ENCODE peak calls at places on chromosome 6, in eight cellular contexts. One of them, this sample, is unnamed.
A peak's percentile ranks its signal among the peaks of the same experiment; 100 is the strongest.

GRCh38 chr6:22880686-22881433 is 311.5 kb downstream of the HDGFL1 start:
- DNase-seq in effector CD4-positive, alpha-beta T cell: no peak
- DNase-seq in HCT116: no peak
- DNase-seq in astrocyte: peak; percentile 99
- DNase-seq in GF-D8: no peak
- DNase-seq in NCI-H1092 treated with DMSO at 0.1 percent for 48 hours: no peak
- DNase-seq in H4: peak; percentile 95
- DNase-seq in stimulated activated CD4-positive, alpha-beta T cell treated with anti-CD3 and anti-CD28 coated beads, Interleukin-1b, Interleukin-23, amount 100 ng/mL, for 1 hour: no peak
- DNase-seq in this sample: peak; percentile 77

GRCh38 chr6:14001329-14002012 is 76.7 kb downstream of the RNF182 start:
- DNase-seq in effector CD4-positive, alpha-beta T cell: no peak
- DNase-seq in HCT116: peak; percentile 95
- DNase-seq in astrocyte: peak; percentile 100
- DNase-seq in GF-D8: no peak
- DNase-seq in NCI-H1092 treated with DMSO at 0.1 percent for 48 hours: no peak
- DNase-seq in H4: peak; percentile 83
- DNase-seq in stimulated activated CD4-positive, alpha-beta T cell treated with anti-CD3 and anti-CD28 coated beads, Interleukin-1b, Interleukin-23, amount 100 ng/mL, for 1 hour: no peak
- DNase-seq in this sample: no peak

GRCh38 chr6:28941681-28942448 is 18.1 kb upstream of the TRIM27 start:
- DNase-seq in effector CD4-positive, alpha-beta T cell: no peak
- DNase-seq in HCT116: no peak
- DNase-seq in astrocyte: no peak
- DNase-seq in GF-D8: no peak
- DNase-seq in NCI-H1092 treated with DMSO at 0.1 percent for 48 hours: no peak
- DNase-seq in H4: no peak
- DNase-seq in stimulated activated CD4-positive, alpha-beta T cell treated with anti-CD3 and anti-CD28 coated beads, Interleukin-1b, Interleukin-23, amount 100 ng/mL, for 1 hour: no peak
- DNase-seq in this sample: no peak

GRCh38 chr6:35357671-35358070 is 15.3 kb downstream of the PPARD start:
- DNase-seq in effector CD4-positive, alpha-beta T cell: no peak
- DNase-seq in HCT116: no peak
- DNase-seq in astrocyte: no peak
- DNase-seq in GF-D8: no peak
- DNase-seq in NCI-H1092 treated with DMSO at 0.1 percent for 48 hours: no peak
- DNase-seq in H4: no peak
- DNase-seq in stimulated activated CD4-positive, alpha-beta T cell treated with anti-CD3 and anti-CD28 coated beads, Interleukin-1b, Interleukin-23, amount 100 ng/mL, for 1 hour: no peak
- DNase-seq in this sample: no peak

GRCh38 chr6:143397229-143398222 is 53.0 kb downstream of the ADAT2 start:
- DNase-seq in effector CD4-positive, alpha-beta T cell: peak; percentile 17
- DNase-seq in HCT116: peak; percentile 42
- DNase-seq in astrocyte: peak; percentile 98
- DNase-seq in GF-D8: no peak
- DNase-seq in NCI-H1092 treated with DMSO at 0.1 percent for 48 hours: no peak
- DNase-seq in H4: peak; percentile 80
- DNase-seq in stimulated activated CD4-positive, alpha-beta T cell treated with anti-CD3 and anti-CD28 coated beads, Interleukin-1b, Interleukin-23, amount 100 ng/mL, for 1 hour: no peak
- DNase-seq in this sample: peak; percentile 56

GRCh38 chr6:133504761-133505160 is 263.6 kb downstream of the EYA4 start:
- DNase-seq in effector CD4-positive, alpha-beta T cell: no peak
- DNase-seq in HCT116: no peak
- DNase-seq in astrocyte: peak; percentile 25
- DNase-seq in GF-D8: no peak
- DNase-seq in NCI-H1092 treated with DMSO at 0.1 percent for 48 hours: peak; percentile 17
- DNase-seq in H4: no peak
- DNase-seq in stimulated activated CD4-positive, alpha-beta T cell treated with anti-CD3 and anti-CD28 coated beads, Interleukin-1b, Interleukin-23, amount 100 ng/mL, for 1 hour: no peak
- DNase-seq in this sample: no peak

GRCh38 chr6:138088307-138088744 is 18.9 kb downstream of the PERP start:
- DNase-seq in effector CD4-positive, alpha-beta T cell: no peak
- DNase-seq in HCT116: peak; percentile 83
- DNase-seq in astrocyte: peak; percentile 89
- DNase-seq in GF-D8: no peak
- DNase-seq in NCI-H1092 treated with DMSO at 0.1 percent for 48 hours: no peak
- DNase-seq in H4: peak; percentile 61
- DNase-seq in stimulated activated CD4-positive, alpha-beta T cell treated with anti-CD3 and anti-CD28 coated beads, Interleukin-1b, Interleukin-23, amount 100 ng/mL, for 1 hour: no peak
- DNase-seq in this sample: no peak

GRCh38 chr6:7129360-7129759 is 21.6 kb downstream of the RREB1 start:
- DNase-seq in effector CD4-positive, alpha-beta T cell: no peak
- DNase-seq in HCT116: no peak
- DNase-seq in astrocyte: no peak
- DNase-seq in GF-D8: no peak
- DNase-seq in NCI-H1092 treated with DMSO at 0.1 percent for 48 hours: no peak
- DNase-seq in H4: no peak
- DNase-seq in stimulated activated CD4-positive, alpha-beta T cell treated with anti-CD3 and anti-CD28 coated beads, Interleukin-1b, Interleukin-23, amount 100 ng/mL, for 1 hour: no peak
- DNase-seq in this sample: no peak

GRCh38 chr6:38604700-38605099 is 35.0 kb downstream of the BTBD9 start:
- DNase-seq in effector CD4-positive, alpha-beta T cell: no peak
- DNase-seq in HCT116: no peak
- DNase-seq in astrocyte: peak; percentile 35
- DNase-seq in GF-D8: no peak
- DNase-seq in NCI-H1092 treated with DMSO at 0.1 percent for 48 hours: no peak
- DNase-seq in H4: no peak
- DNase-seq in stimulated activated CD4-positive, alpha-beta T cell treated with anti-CD3 and anti-CD28 coated beads, Interleukin-1b, Interleukin-23, amount 100 ng/mL, for 1 hour: no peak
- DNase-seq in this sample: peak; percentile 9

GRCh38 chr6:30834643-30835042 is 49.7 kb upstream of the DDR1 start:
- DNase-seq in effector CD4-positive, alpha-beta T cell: no peak
- DNase-seq in HCT116: no peak
- DNase-seq in astrocyte: no peak
- DNase-seq in GF-D8: peak; percentile 32
- DNase-seq in NCI-H1092 treated with DMSO at 0.1 percent for 48 hours: no peak
- DNase-seq in H4: no peak
- DNase-seq in stimulated activated CD4-positive, alpha-beta T cell treated with anti-CD3 and anti-CD28 coated beads, Interleukin-1b, Interleukin-23, amount 100 ng/mL, for 1 hour: no peak
- DNase-seq in this sample: no peak

GRCh38 chr6:41707565-41708200 is 27.7 kb downstream of the TFEB start:
- DNase-seq in effector CD4-positive, alpha-beta T cell: peak; percentile 10
- DNase-seq in HCT116: no peak
- DNase-seq in astrocyte: no peak
- DNase-seq in GF-D8: peak; percentile 38
- DNase-seq in NCI-H1092 treated with DMSO at 0.1 percent for 48 hours: no peak
- DNase-seq in H4: no peak
- DNase-seq in stimulated activated CD4-positive, alpha-beta T cell treated with anti-CD3 and anti-CD28 coated beads, Interleukin-1b, Interleukin-23, amount 100 ng/mL, for 1 hour: no peak
- DNase-seq in this sample: no peak

GRCh38 chr6:116556065-116556464 is 2.5 kb downstream of the CALHM4 start:
- DNase-seq in effector CD4-positive, alpha-beta T cell: no peak
- DNase-seq in HCT116: no peak
- DNase-seq in astrocyte: peak; percentile 87
- DNase-seq in GF-D8: no peak
- DNase-seq in NCI-H1092 treated with DMSO at 0.1 percent for 48 hours: no peak
- DNase-seq in H4: no peak
- DNase-seq in stimulated activated CD4-positive, alpha-beta T cell treated with anti-CD3 and anti-CD28 coated beads, Interleukin-1b, Interleukin-23, amount 100 ng/mL, for 1 hour: no peak
- DNase-seq in this sample: no peak

GRCh38 chr6:125994659-125995488 is 8.5 kb downstream of the TRMT11 start:
- DNase-seq in effector CD4-positive, alpha-beta T cell: no peak
- DNase-seq in HCT116: no peak
- DNase-seq in astrocyte: no peak
- DNase-seq in GF-D8: no peak
- DNase-seq in NCI-H1092 treated with DMSO at 0.1 percent for 48 hours: no peak
- DNase-seq in H4: no peak
- DNase-seq in stimulated activated CD4-positive, alpha-beta T cell treated with anti-CD3 and anti-CD28 coated beads, Interleukin-1b, Interleukin-23, amount 100 ng/mL, for 1 hour: no peak
- DNase-seq in this sample: no peak

GRCh38 chr6:45677381-45677992 is 299.8 kb upstream of the SUPT3H start:
- DNase-seq in effector CD4-positive, alpha-beta T cell: no peak
- DNase-seq in HCT116: no peak
- DNase-seq in astrocyte: peak; percentile 64
- DNase-seq in GF-D8: peak; percentile 70
- DNase-seq in NCI-H1092 treated with DMSO at 0.1 percent for 48 hours: no peak
- DNase-seq in H4: peak; percentile 48
- DNase-seq in stimulated activated CD4-positive, alpha-beta T cell treated with anti-CD3 and anti-CD28 coated beads, Interleukin-1b, Interleukin-23, amount 100 ng/mL, for 1 hour: no peak
- DNase-seq in this sample: peak; percentile 76

GRCh38 chr6:44057931-44058616 is 69.2 kb downstream of the MRPL14 start:
- DNase-seq in effector CD4-positive, alpha-beta T cell: no peak
- DNase-seq in HCT116: no peak
- DNase-seq in astrocyte: peak; percentile 69
- DNase-seq in GF-D8: no peak
- DNase-seq in NCI-H1092 treated with DMSO at 0.1 percent for 48 hours: no peak
- DNase-seq in H4: peak; percentile 60
- DNase-seq in stimulated activated CD4-positive, alpha-beta T cell treated with anti-CD3 and anti-CD28 coated beads, Interleukin-1b, Interleukin-23, amount 100 ng/mL, for 1 hour: no peak
- DNase-seq in this sample: no peak

GRCh38 chr6:85429346-85429745 is 20.5 kb upstream of the NT5E start:
- DNase-seq in effector CD4-positive, alpha-beta T cell: no peak
- DNase-seq in HCT116: no peak
- DNase-seq in astrocyte: no peak
- DNase-seq in GF-D8: no peak
- DNase-seq in NCI-H1092 treated with DMSO at 0.1 percent for 48 hours: no peak
- DNase-seq in H4: no peak
- DNase-seq in stimulated activated CD4-positive, alpha-beta T cell treated with anti-CD3 and anti-CD28 coated beads, Interleukin-1b, Interleukin-23, amount 100 ng/mL, for 1 hour: no peak
- DNase-seq in this sample: no peak

GRCh38 chr6:125363360-125364121 is 61.8 kb upstream of the HDDC2 start:
- DNase-seq in effector CD4-positive, alpha-beta T cell: no peak
- DNase-seq in HCT116: no peak
- DNase-seq in astrocyte: peak; percentile 47
- DNase-seq in GF-D8: no peak
- DNase-seq in NCI-H1092 treated with DMSO at 0.1 percent for 48 hours: peak; percentile 69
- DNase-seq in H4: no peak
- DNase-seq in stimulated activated CD4-positive, alpha-beta T cell treated with anti-CD3 and anti-CD28 coated beads, Interleukin-1b, Interleukin-23, amount 100 ng/mL, for 1 hour: no peak
- DNase-seq in this sample: peak; percentile 68

GRCh38 chr6:34090935-34091334 is 55.0 kb downstream of the GRM4 start:
- DNase-seq in effector CD4-positive, alpha-beta T cell: no peak
- DNase-seq in HCT116: no peak
- DNase-seq in astrocyte: no peak
- DNase-seq in GF-D8: no peak
- DNase-seq in NCI-H1092 treated with DMSO at 0.1 percent for 48 hours: no peak
- DNase-seq in H4: no peak
- DNase-seq in stimulated activated CD4-positive, alpha-beta T cell treated with anti-CD3 and anti-CD28 coated beads, Interleukin-1b, Interleukin-23, amount 100 ng/mL, for 1 hour: no peak
- DNase-seq in this sample: no peak

GRCh38 chr6:148747145-148747492 is 289 bp downstream of the UST start:
- DNase-seq in effector CD4-positive, alpha-beta T cell: peak; percentile 13
- DNase-seq in HCT116: no peak
- DNase-seq in astrocyte: peak; percentile 19
- DNase-seq in GF-D8: no peak
- DNase-seq in NCI-H1092 treated with DMSO at 0.1 percent for 48 hours: peak; percentile 33
- DNase-seq in H4: no peak
- DNase-seq in stimulated activated CD4-positive, alpha-beta T cell treated with anti-CD3 and anti-CD28 coated beads, Interleukin-1b, Interleukin-23, amount 100 ng/mL, for 1 hour: no peak
- DNase-seq in this sample: no peak

GRCh38 chr6:63573140-63573898 is 1.0 kb downstream of the LOC128125822 start:
- DNase-seq in effector CD4-positive, alpha-beta T cell: peak; percentile 52
- DNase-seq in HCT116: peak; percentile 74
- DNase-seq in astrocyte: peak; percentile 64
- DNase-seq in GF-D8: no peak
- DNase-seq in NCI-H1092 treated with DMSO at 0.1 percent for 48 hours: peak; percentile 17
- DNase-seq in H4: peak; percentile 58
- DNase-seq in stimulated activated CD4-positive, alpha-beta T cell treated with anti-CD3 and anti-CD28 coated beads, Interleukin-1b, Interleukin-23, amount 100 ng/mL, for 1 hour: peak; percentile 7
- DNase-seq in this sample: peak; percentile 69

GRCh38 chr6:52307900-52308372 is 23.4 kb upstream of the MCM3 start:
- DNase-seq in effector CD4-positive, alpha-beta T cell: no peak
- DNase-seq in HCT116: no peak
- DNase-seq in astrocyte: no peak
- DNase-seq in GF-D8: no peak
- DNase-seq in NCI-H1092 treated with DMSO at 0.1 percent for 48 hours: no peak
- DNase-seq in H4: no peak
- DNase-seq in stimulated activated CD4-positive, alpha-beta T cell treated with anti-CD3 and anti-CD28 coated beads, Interleukin-1b, Interleukin-23, amount 100 ng/mL, for 1 hour: no peak
- DNase-seq in this sample: no peak

GRCh38 chr6:122568865-122569264 is 41.3 kb upstream of the PKIB start:
- DNase-seq in effector CD4-positive, alpha-beta T cell: no peak
- DNase-seq in HCT116: no peak
- DNase-seq in astrocyte: no peak
- DNase-seq in GF-D8: no peak
- DNase-seq in NCI-H1092 treated with DMSO at 0.1 percent for 48 hours: no peak
- DNase-seq in H4: no peak
- DNase-seq in stimulated activated CD4-positive, alpha-beta T cell treated with anti-CD3 and anti-CD28 coated beads, Interleukin-1b, Interleukin-23, amount 100 ng/mL, for 1 hour: no peak
- DNase-seq in this sample: no peak

GRCh38 chr6:161835426-161836029 is 561.7 kb upstream of the AGPAT4 start:
- DNase-seq in effector CD4-positive, alpha-beta T cell: no peak
- DNase-seq in HCT116: no peak
- DNase-seq in astrocyte: no peak
- DNase-seq in GF-D8: no peak
- DNase-seq in NCI-H1092 treated with DMSO at 0.1 percent for 48 hours: peak; percentile 52
- DNase-seq in H4: no peak
- DNase-seq in stimulated activated CD4-positive, alpha-beta T cell treated with anti-CD3 and anti-CD28 coated beads, Interleukin-1b, Interleukin-23, amount 100 ng/mL, for 1 hour: no peak
- DNase-seq in this sample: peak; percentile 33

GRCh38 chr6:47165918-47166317 is 123.8 kb upstream of the ADGRF1 start:
- DNase-seq in effector CD4-positive, alpha-beta T cell: no peak
- DNase-seq in HCT116: no peak
- DNase-seq in astrocyte: no peak
- DNase-seq in GF-D8: no peak
- DNase-seq in NCI-H1092 treated with DMSO at 0.1 percent for 48 hours: no peak
- DNase-seq in H4: no peak
- DNase-seq in stimulated activated CD4-positive, alpha-beta T cell treated with anti-CD3 and anti-CD28 coated beads, Interleukin-1b, Interleukin-23, amount 100 ng/mL, for 1 hour: no peak
- DNase-seq in this sample: no peak

GRCh38 chr6:72974276-72974675 is 251.0 kb downstream of the KHDC1L start:
- DNase-seq in effector CD4-positive, alpha-beta T cell: no peak
- DNase-seq in HCT116: no peak
- DNase-seq in astrocyte: no peak
- DNase-seq in GF-D8: no peak
- DNase-seq in NCI-H1092 treated with DMSO at 0.1 percent for 48 hours: peak; percentile 80
- DNase-seq in H4: no peak
- DNase-seq in stimulated activated CD4-positive, alpha-beta T cell treated with anti-CD3 and anti-CD28 coated beads, Interleukin-1b, Interleukin-23, amount 100 ng/mL, for 1 hour: no peak
- DNase-seq in this sample: no peak

GRCh38 chr6:161374971-161375873 is 101.4 kb upstream of the AGPAT4 start:
- DNase-seq in effector CD4-positive, alpha-beta T cell: no peak
- DNase-seq in HCT116: no peak
- DNase-seq in astrocyte: peak; percentile 52
- DNase-seq in GF-D8: no peak
- DNase-seq in NCI-H1092 treated with DMSO at 0.1 percent for 48 hours: peak; percentile 54
- DNase-seq in H4: no peak
- DNase-seq in stimulated activated CD4-positive, alpha-beta T cell treated with anti-CD3 and anti-CD28 coated beads, Interleukin-1b, Interleukin-23, amount 100 ng/mL, for 1 hour: no peak
- DNase-seq in this sample: no peak